ENCODE peak calls at places on chromosomes 2 and 18, in nine cellular contexts. One of them, this sample, is unnamed. For H3K9me3, the result is how much of the 10 kb centered on the place peaks cover.

GRCh38 chr2:110106642-110107041 is 9.0 kb downstream of the MALL start:
- DNase-seq in sigmoid colon: no peak
- DNase-seq in cardiac muscle cell: peak
- DNase-seq in fibroblast of lung: peak
- DNase-seq in H9: no peak
- DNase-seq in OCI-LY7: no peak
- DNase-seq in left ventricle myocardium inferior: no peak
- DNase-seq in MM.1S: no peak
- DNase-seq in kidney: no peak
- DNase-seq in this sample: no peak

GRCh38 chr2:144339048-144339447 is 180.9 kb downstream of the ZEB2 start:
- DNase-seq in sigmoid colon: no peak
- DNase-seq in cardiac muscle cell: no peak
- DNase-seq in fibroblast of lung: no peak
- DNase-seq in H9: no peak
- DNase-seq in OCI-LY7: no peak
- DNase-seq in left ventricle myocardium inferior: no peak
- DNase-seq in MM.1S: no peak
- DNase-seq in kidney: no peak
- DNase-seq in this sample: no peak

GRCh38 chr2:128217671-128218070 is 101.0 kb downstream of the HS6ST1 start:
- DNase-seq in sigmoid colon: no peak
- DNase-seq in cardiac muscle cell: no peak
- DNase-seq in fibroblast of lung: no peak
- DNase-seq in H9: no peak
- DNase-seq in OCI-LY7: no peak
- DNase-seq in left ventricle myocardium inferior: no peak
- DNase-seq in MM.1S: no peak
- DNase-seq in kidney: no peak
- DNase-seq in this sample: no peak

GRCh38 chr2:224025874-224026273 is 13.2 kb downstream of the SERPINE2 start:
- DNase-seq in sigmoid colon: no peak
- DNase-seq in cardiac muscle cell: no peak
- DNase-seq in fibroblast of lung: no peak
- DNase-seq in H9: no peak
- DNase-seq in OCI-LY7: peak
- DNase-seq in left ventricle myocardium inferior: no peak
- DNase-seq in MM.1S: peak
- DNase-seq in kidney: no peak
- DNase-seq in this sample: peak

GRCh38 chr2:60163691-60164090 is 389.8 kb downstream of the BCL11A start:
- DNase-seq in sigmoid colon: no peak
- DNase-seq in cardiac muscle cell: no peak
- DNase-seq in fibroblast of lung: no peak
- DNase-seq in H9: no peak
- DNase-seq in OCI-LY7: no peak
- DNase-seq in left ventricle myocardium inferior: no peak
- DNase-seq in MM.1S: no peak
- DNase-seq in kidney: no peak
- DNase-seq in this sample: no peak

GRCh38 chr18:75483662-75484061 is 56.2 kb upstream of the SMIM21 start:
- DNase-seq in sigmoid colon: no peak
- DNase-seq in cardiac muscle cell: peak
- DNase-seq in fibroblast of lung: no peak
- DNase-seq in H9: no peak
- DNase-seq in OCI-LY7: no peak
- DNase-seq in left ventricle myocardium inferior: no peak
- DNase-seq in MM.1S: no peak
- DNase-seq in kidney: no peak
- DNase-seq in this sample: no peak

GRCh38 chr2:149258531-149258930 is 71.9 kb upstream of the LYPD6 start:
- DNase-seq in sigmoid colon: no peak
- DNase-seq in cardiac muscle cell: no peak
- DNase-seq in fibroblast of lung: no peak
- DNase-seq in H9: no peak
- DNase-seq in OCI-LY7: no peak
- DNase-seq in left ventricle myocardium inferior: no peak
- DNase-seq in MM.1S: no peak
- DNase-seq in kidney: no peak
- DNase-seq in this sample: no peak

GRCh38 chr2:140542627-140543026 is 1588.2 kb downstream of the LRP1B start:
- DNase-seq in sigmoid colon: no peak
- DNase-seq in cardiac muscle cell: peak
- DNase-seq in fibroblast of lung: no peak
- DNase-seq in H9: no peak
- DNase-seq in OCI-LY7: no peak
- DNase-seq in left ventricle myocardium inferior: no peak
- DNase-seq in MM.1S: no peak
- DNase-seq in kidney: no peak
- DNase-seq in this sample: no peak

GRCh38 chr2:168490015-168490874 is 34.2 kb downstream of the CERS6 start:
- DNase-seq in sigmoid colon: no peak
- DNase-seq in cardiac muscle cell: peak
- DNase-seq in fibroblast of lung: peak
- DNase-seq in H9: no peak
- DNase-seq in OCI-LY7: peak
- DNase-seq in left ventricle myocardium inferior: no peak
- DNase-seq in MM.1S: peak
- DNase-seq in kidney: no peak
- DNase-seq in this sample: no peak

GRCh38 chr2:223760838-223761502 is 76.4 kb downstream of the AP1S3 start:
- DNase-seq in sigmoid colon: no peak
- DNase-seq in cardiac muscle cell: peak
- DNase-seq in fibroblast of lung: peak
- DNase-seq in H9: peak
- DNase-seq in OCI-LY7: peak
- DNase-seq in left ventricle myocardium inferior: no peak
- DNase-seq in MM.1S: peak
- DNase-seq in kidney: peak
- DNase-seq in this sample: peak

GRCh38 chr18:73144030-73144429 is 276.2 kb upstream of the NETO1 start:
- DNase-seq in sigmoid colon: no peak
- DNase-seq in cardiac muscle cell: no peak
- DNase-seq in fibroblast of lung: no peak
- DNase-seq in H9: no peak
- DNase-seq in OCI-LY7: no peak
- DNase-seq in left ventricle myocardium inferior: no peak
- DNase-seq in MM.1S: no peak
- DNase-seq in kidney: no peak
- DNase-seq in this sample: no peak

GRCh38 chr2:176165598-176166055 is 8.5 kb downstream of the HOXD3 start:
- DNase-seq in sigmoid colon: no peak
- DNase-seq in cardiac muscle cell: no peak
- DNase-seq in fibroblast of lung: no peak
- DNase-seq in H9: no peak
- DNase-seq in OCI-LY7: no peak
- DNase-seq in left ventricle myocardium inferior: no peak
- DNase-seq in MM.1S: no peak
- DNase-seq in kidney: no peak
- DNase-seq in this sample: no peak

GRCh38 chr2:176163655-176164021 is 6.5 kb downstream of the HOXD3 start:
- DNase-seq in sigmoid colon: no peak
- DNase-seq in cardiac muscle cell: no peak
- DNase-seq in fibroblast of lung: no peak
- DNase-seq in H9: no peak
- DNase-seq in OCI-LY7: no peak
- DNase-seq in left ventricle myocardium inferior: no peak
- DNase-seq in MM.1S: no peak
- DNase-seq in kidney: no peak
- DNase-seq in this sample: no peak

GRCh38 chr2:176162911-176163654 is 6.0 kb downstream of the HOXD3 start:
- DNase-seq in sigmoid colon: no peak
- DNase-seq in cardiac muscle cell: no peak
- DNase-seq in fibroblast of lung: peak
- DNase-seq in H9: no peak
- DNase-seq in OCI-LY7: no peak
- DNase-seq in left ventricle myocardium inferior: no peak
- DNase-seq in MM.1S: no peak
- DNase-seq in kidney: peak
- DNase-seq in this sample: no peak

GRCh38 chr2:176164803-176165597 is 7.9 kb downstream of the HOXD3 start:
- DNase-seq in sigmoid colon: no peak
- DNase-seq in cardiac muscle cell: no peak
- DNase-seq in fibroblast of lung: peak
- DNase-seq in H9: no peak
- DNase-seq in OCI-LY7: no peak
- DNase-seq in left ventricle myocardium inferior: no peak
- DNase-seq in MM.1S: no peak
- DNase-seq in kidney: peak
- DNase-seq in this sample: peak

DNA sequence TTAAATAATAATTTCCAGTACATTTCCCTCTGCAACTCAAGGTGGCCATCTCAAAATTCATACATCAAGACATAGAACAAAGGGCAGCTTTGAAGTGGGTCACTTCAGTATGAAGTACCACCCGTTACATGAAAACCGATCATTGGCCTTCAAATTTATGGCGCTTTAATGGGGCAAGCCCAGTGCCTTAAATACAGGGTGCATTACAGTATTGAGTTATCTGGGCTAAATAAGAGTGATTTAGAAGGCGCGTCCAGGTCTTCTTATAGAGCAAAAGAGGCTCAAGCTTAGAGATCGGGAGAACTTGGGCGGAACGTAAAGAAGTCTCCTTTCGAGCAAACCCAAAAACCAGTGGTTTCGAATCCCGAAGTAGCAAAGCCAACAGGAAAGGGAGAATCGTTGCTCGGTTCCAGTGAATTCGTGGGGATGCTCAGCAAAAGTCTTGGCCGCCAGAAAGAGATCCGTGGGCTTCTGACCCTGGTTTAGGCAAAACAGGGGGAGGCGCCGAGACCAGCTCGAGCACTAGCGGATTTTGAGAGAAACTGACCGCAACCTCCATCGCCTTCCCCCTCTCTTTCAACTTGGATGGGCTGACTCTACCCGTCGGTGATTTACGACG is 7.2 kb downstream of the HOXD3 start:
- DNase-seq in sigmoid colon: no peak
- DNase-seq in cardiac muscle cell: no peak
- DNase-seq in fibroblast of lung: no peak
- DNase-seq in H9: no peak
- DNase-seq in OCI-LY7: no peak
- DNase-seq in left ventricle myocardium inferior: no peak
- DNase-seq in MM.1S: no peak
- DNase-seq in kidney: no peak
- DNase-seq in this sample: no peak
- H3K9me3 ChIP-seq in sigmoid colon: under half
- H3K9me3 ChIP-seq in cardiac muscle cell: under half
- H3K9me3 ChIP-seq in fibroblast of lung: under half
- H3K9me3 ChIP-seq in H9: under half
- H3K9me3 ChIP-seq in OCI-LY7: under half
- H3K9me3 ChIP-seq in left ventricle myocardium inferior: under half
- H3K9me3 ChIP-seq in MM.1S: under half
- H3K9me3 ChIP-seq in kidney: under half
- H3K9me3 ChIP-seq in this sample: under half

DNA sequence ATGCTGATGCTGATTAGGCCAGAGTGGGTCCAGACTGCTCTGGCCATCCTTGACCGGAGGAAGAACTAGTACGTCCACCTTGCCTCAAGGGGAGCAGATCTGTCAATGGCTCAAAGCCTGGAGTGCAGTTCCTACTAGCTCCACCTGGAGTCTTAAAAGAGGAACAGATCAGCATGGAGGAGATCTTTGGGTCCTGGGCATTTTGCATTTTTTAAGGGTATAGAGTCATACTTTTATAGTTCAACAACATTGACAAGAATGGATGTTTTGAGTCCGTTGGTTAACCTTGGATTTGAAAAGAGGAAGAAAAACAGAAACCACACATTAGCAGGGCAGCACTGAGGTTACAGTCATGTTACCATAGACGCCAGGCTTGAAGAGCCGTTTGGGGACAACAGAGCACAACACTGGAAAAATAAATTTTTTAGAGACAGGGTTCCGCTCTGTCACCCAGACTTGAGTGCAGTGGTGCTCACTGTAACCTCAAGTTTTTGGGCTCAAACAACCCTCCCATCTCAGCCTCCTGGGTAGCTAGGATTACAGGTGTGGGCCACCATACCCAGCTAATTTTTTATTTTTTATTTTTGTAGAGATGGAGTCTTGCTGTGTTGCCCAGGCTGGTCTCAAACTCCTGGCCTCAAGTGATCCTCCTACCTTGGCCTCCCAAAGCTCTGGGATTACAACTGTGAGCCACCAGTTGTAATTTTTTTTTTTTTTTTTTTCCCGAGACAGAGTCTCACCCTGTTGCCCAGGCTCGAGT is 78.5 kb downstream of the PRKCE start:
- DNase-seq in sigmoid colon: no peak
- DNase-seq in cardiac muscle cell: no peak
- DNase-seq in fibroblast of lung: no peak
- DNase-seq in H9: no peak
- DNase-seq in OCI-LY7: peak
- DNase-seq in left ventricle myocardium inferior: no peak
- DNase-seq in MM.1S: no peak
- DNase-seq in kidney: no peak
- DNase-seq in this sample: no peak
- TF ChIP-seq CTCF in sigmoid colon: no peak
- TF ChIP-seq CTCF in cardiac muscle cell: peak
- TF ChIP-seq CTCF in fibroblast of lung: no peak
- TF ChIP-seq CTCF in H9: peak
- TF ChIP-seq CTCF in OCI-LY7: peak
- TF ChIP-seq CTCF in left ventricle myocardium inferior: no peak
- TF ChIP-seq CTCF in MM.1S: peak
- TF ChIP-seq CTCF in kidney: peak
- TF ChIP-seq CTCF in this sample: no peak

GRCh38 chr2:121868652-121869051 is 113.2 kb downstream of the TSN start:
- DNase-seq in sigmoid colon: no peak
- DNase-seq in cardiac muscle cell: no peak
- DNase-seq in fibroblast of lung: no peak
- DNase-seq in H9: no peak
- DNase-seq in OCI-LY7: no peak
- DNase-seq in left ventricle myocardium inferior: no peak
- DNase-seq in MM.1S: no peak
- DNase-seq in kidney: no peak
- DNase-seq in this sample: no peak
- H3K9me3 ChIP-seq in sigmoid colon: under half
- H3K9me3 ChIP-seq in cardiac muscle cell: under half
- H3K9me3 ChIP-seq in fibroblast of lung: under half
- H3K9me3 ChIP-seq in H9: under half
- H3K9me3 ChIP-seq in OCI-LY7: under half
- H3K9me3 ChIP-seq in left ventricle myocardium inferior: under half
- H3K9me3 ChIP-seq in MM.1S: under half
- H3K9me3 ChIP-seq in kidney: under half
- H3K9me3 ChIP-seq in this sample: under half

DNA sequence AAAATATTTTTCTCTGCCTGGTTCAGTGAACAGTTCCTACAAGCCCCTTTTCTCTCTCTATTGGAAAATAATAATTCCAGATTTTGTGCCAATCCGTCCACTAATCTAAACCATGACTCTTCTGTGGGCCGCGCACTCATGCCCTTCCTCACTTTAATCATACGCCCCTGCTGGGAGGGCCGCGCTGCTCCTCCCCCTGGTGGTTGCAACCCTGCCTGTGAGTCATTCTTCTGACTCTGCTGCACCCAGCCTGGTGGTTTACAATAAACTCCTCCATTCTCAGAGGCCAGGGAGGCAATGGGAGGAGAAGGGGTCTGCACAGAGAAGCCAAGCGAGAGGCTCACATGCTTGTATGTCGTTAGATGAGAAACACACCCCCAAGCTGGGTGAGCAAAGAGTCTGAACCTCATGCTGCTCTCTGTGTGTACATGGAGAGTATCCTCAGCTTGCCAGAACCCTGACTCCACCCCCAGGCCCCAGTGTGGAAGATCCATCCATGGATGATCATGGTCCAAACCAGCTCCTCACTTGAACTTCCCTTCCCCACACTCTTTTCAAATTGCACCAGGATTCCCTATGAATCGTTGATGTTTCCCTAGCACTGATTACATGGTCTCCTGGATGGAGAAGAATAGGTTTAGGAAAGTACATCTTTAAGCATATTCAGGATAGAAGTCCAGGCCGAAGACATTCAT is 228.9 kb downstream of the ANKRD30B start:
- DNase-seq in sigmoid colon: no peak
- DNase-seq in cardiac muscle cell: no peak
- DNase-seq in fibroblast of lung: no peak
- DNase-seq in H9: no peak
- DNase-seq in OCI-LY7: no peak
- DNase-seq in left ventricle myocardium inferior: no peak
- DNase-seq in MM.1S: no peak
- DNase-seq in kidney: no peak
- DNase-seq in this sample: no peak
- TF ChIP-seq CTCF in sigmoid colon: no peak
- TF ChIP-seq CTCF in cardiac muscle cell: no peak
- TF ChIP-seq CTCF in fibroblast of lung: no peak
- TF ChIP-seq CTCF in H9: no peak
- TF ChIP-seq CTCF in OCI-LY7: no peak
- TF ChIP-seq CTCF in left ventricle myocardium inferior: no peak
- TF ChIP-seq CTCF in MM.1S: no peak
- TF ChIP-seq CTCF in kidney: no peak
- TF ChIP-seq CTCF in this sample: no peak

This sample was measured in mucosa of descending colon.